ENCODE peak calls at places on chromosomes 13 and 19, in five cellular contexts. One of them, this sample, is unnamed.
A peak's percentile ranks its signal among the peaks of the same experiment; 100 is the strongest.

GRCh38 chr19:52138614-52139290 is 986 bp downstream of the ZNF616 start:
- DNase-seq in fibroblast of pulmonary artery: peak; percentile 12
- DNase-seq in Peyer's patch: no peak
- DNase-seq in effector memory CD4-positive, alpha-beta T cell: no peak
- DNase-seq in tibial artery: no peak
- DNase-seq in this sample: peak; percentile 7

GRCh38 chr13:39385621-39386231 is 217.3 kb downstream of the LHFPL6 start:
- DNase-seq in fibroblast of pulmonary artery: peak; percentile 57
- DNase-seq in effector memory CD4-positive, alpha-beta T cell: no peak
- DNase-seq in tibial artery: no peak
- DNase-seq in Peyer's patch: no peak
- DNase-seq in this sample: no peak

GRCh38 chr13:48142437-48142836 is 47.5 kb upstream of the MED4 start:
- DNase-seq in tibial artery: no peak
- DNase-seq in effector memory CD4-positive, alpha-beta T cell: no peak
- DNase-seq in fibroblast of pulmonary artery: no peak
- DNase-seq in Peyer's patch: no peak
- DNase-seq in this sample: no peak

GRCh38 chr19:40225440-40226305 is 816 bp downstream of the CCNP start:
- DNase-seq in fibroblast of pulmonary artery: no peak
- DNase-seq in tibial artery: no peak
- DNase-seq in effector memory CD4-positive, alpha-beta T cell: no peak
- DNase-seq in Peyer's patch: no peak
- DNase-seq in this sample: no peak

GRCh38 chr13:42392706-42393572 is 121.0 kb downstream of the AKAP11 start:
- DNase-seq in tibial artery: no peak
- DNase-seq in effector memory CD4-positive, alpha-beta T cell: no peak
- DNase-seq in Peyer's patch: peak; percentile 69
- DNase-seq in fibroblast of pulmonary artery: no peak
- DNase-seq in this sample: no peak

GRCh38 chr13:74820809-74821208 is 661.2 kb downstream of the TBC1D4 start:
- DNase-seq in Peyer's patch: no peak
- DNase-seq in effector memory CD4-positive, alpha-beta T cell: no peak
- DNase-seq in fibroblast of pulmonary artery: no peak
- DNase-seq in tibial artery: no peak
- DNase-seq in this sample: no peak

GRCh38 chr13:95156208-95156607 is 145.0 kb downstream of the ABCC4 start:
- DNase-seq in Peyer's patch: no peak
- DNase-seq in fibroblast of pulmonary artery: peak; percentile 65
- DNase-seq in effector memory CD4-positive, alpha-beta T cell: no peak
- DNase-seq in tibial artery: no peak
- DNase-seq in this sample: no peak

GRCh38 chr13:39415403-39415802 is 187.6 kb downstream of the LHFPL6 start:
- DNase-seq in fibroblast of pulmonary artery: peak; percentile 72
- DNase-seq in tibial artery: peak; percentile 68
- DNase-seq in Peyer's patch: no peak
- DNase-seq in effector memory CD4-positive, alpha-beta T cell: no peak
- DNase-seq in this sample: no peak

GRCh38 chr19:17305211-17305516 is 508 bp upstream of the MRPL34 start:
- DNase-seq in tibial artery: no peak
- DNase-seq in effector memory CD4-positive, alpha-beta T cell: no peak
- DNase-seq in fibroblast of pulmonary artery: no peak
- DNase-seq in Peyer's patch: no peak
- DNase-seq in this sample: peak; percentile 80

GRCh38 chr19:1093811-1094553 is 1.2 kb downstream of the POLR2E start:
- DNase-seq in effector memory CD4-positive, alpha-beta T cell: no peak
- DNase-seq in tibial artery: no peak
- DNase-seq in Peyer's patch: no peak
- DNase-seq in fibroblast of pulmonary artery: no peak
- DNase-seq in this sample: no peak

GRCh38 chr19:1094655-1094977 is 559 bp downstream of the POLR2E start:
- DNase-seq in Peyer's patch: no peak
- DNase-seq in fibroblast of pulmonary artery: no peak
- DNase-seq in effector memory CD4-positive, alpha-beta T cell: no peak
- DNase-seq in tibial artery: no peak
- DNase-seq in this sample: no peak

GRCh38 chr19:1091544-1092175 is 3.5 kb downstream of the POLR2E start:
- DNase-seq in tibial artery: no peak
- DNase-seq in Peyer's patch: no peak
- DNase-seq in fibroblast of pulmonary artery: no peak
- DNase-seq in effector memory CD4-positive, alpha-beta T cell: no peak
- DNase-seq in this sample: no peak

GRCh38 chr19:1094978-1095701 is at the start of gene POLR2E:
- DNase-seq in fibroblast of pulmonary artery: peak; percentile 99
- DNase-seq in Peyer's patch: peak; percentile 99
- DNase-seq in effector memory CD4-positive, alpha-beta T cell: peak; percentile 97
- DNase-seq in tibial artery: peak; percentile 99
- DNase-seq in this sample: peak; percentile 96

DNA sequence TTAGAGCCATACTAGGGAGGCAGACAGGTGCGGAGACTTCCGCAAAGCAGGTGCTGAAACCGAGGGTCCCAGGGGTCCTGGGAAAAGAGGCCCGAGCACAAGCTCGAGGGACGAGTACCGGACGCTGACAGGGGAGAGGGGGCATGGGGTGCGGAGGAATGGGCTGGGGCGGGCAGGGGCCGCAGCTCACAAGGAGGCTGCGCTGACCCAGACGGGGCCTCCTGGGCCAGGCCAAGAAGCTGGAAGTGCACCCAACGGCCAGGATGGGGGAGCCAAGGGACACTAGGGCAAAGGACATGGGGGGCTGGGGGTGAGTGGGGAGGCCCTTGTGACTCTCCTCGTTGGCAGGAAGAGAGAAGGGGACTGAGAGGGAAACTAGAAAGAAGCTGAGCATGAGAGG is 1.8 kb downstream of the POLR2E start:
- DNase-seq in fibroblast of pulmonary artery: no peak
- DNase-seq in tibial artery: no peak
- DNase-seq in Peyer's patch: no peak
- DNase-seq in effector memory CD4-positive, alpha-beta T cell: no peak
- DNase-seq in this sample: no peak
- H3K4me3 ChIP-seq in fibroblast of pulmonary artery: peak overlapping the region; percentile 90
- H3K4me3 ChIP-seq in tibial artery: no peak overlapping the region
- H3K4me3 ChIP-seq in Peyer's patch: no peak overlapping the region
- H3K4me3 ChIP-seq in effector memory CD4-positive, alpha-beta T cell: no peak overlapping the region
- H3K4me3 ChIP-seq in this sample: no peak overlapping the region

GRCh38 chr19:3589949-3590348 is 4.7 kb downstream of the GIPC3 start:
- DNase-seq in tibial artery: no peak
- DNase-seq in effector memory CD4-positive, alpha-beta T cell: no peak
- DNase-seq in fibroblast of pulmonary artery: no peak
- DNase-seq in Peyer's patch: no peak
- DNase-seq in this sample: no peak

GRCh38 chr19:3589439-3589838 is 4.2 kb downstream of the GIPC3 start:
- DNase-seq in Peyer's patch: no peak
- DNase-seq in fibroblast of pulmonary artery: no peak
- DNase-seq in tibial artery: no peak
- DNase-seq in effector memory CD4-positive, alpha-beta T cell: no peak
- DNase-seq in this sample: no peak

GRCh38 chr19:3586707-3587346 is 1.5 kb downstream of the GIPC3 start:
- DNase-seq in effector memory CD4-positive, alpha-beta T cell: no peak
- DNase-seq in Peyer's patch: no peak
- DNase-seq in fibroblast of pulmonary artery: no peak
- DNase-seq in tibial artery: peak; percentile 74
- DNase-seq in this sample: no peak

GRCh38 chr19:3586124-3586626 is 897 bp downstream of the GIPC3 start:
- DNase-seq in fibroblast of pulmonary artery: no peak
- DNase-seq in effector memory CD4-positive, alpha-beta T cell: no peak
- DNase-seq in Peyer's patch: peak; percentile 49
- DNase-seq in tibial artery: no peak
- DNase-seq in this sample: no peak

DNA sequence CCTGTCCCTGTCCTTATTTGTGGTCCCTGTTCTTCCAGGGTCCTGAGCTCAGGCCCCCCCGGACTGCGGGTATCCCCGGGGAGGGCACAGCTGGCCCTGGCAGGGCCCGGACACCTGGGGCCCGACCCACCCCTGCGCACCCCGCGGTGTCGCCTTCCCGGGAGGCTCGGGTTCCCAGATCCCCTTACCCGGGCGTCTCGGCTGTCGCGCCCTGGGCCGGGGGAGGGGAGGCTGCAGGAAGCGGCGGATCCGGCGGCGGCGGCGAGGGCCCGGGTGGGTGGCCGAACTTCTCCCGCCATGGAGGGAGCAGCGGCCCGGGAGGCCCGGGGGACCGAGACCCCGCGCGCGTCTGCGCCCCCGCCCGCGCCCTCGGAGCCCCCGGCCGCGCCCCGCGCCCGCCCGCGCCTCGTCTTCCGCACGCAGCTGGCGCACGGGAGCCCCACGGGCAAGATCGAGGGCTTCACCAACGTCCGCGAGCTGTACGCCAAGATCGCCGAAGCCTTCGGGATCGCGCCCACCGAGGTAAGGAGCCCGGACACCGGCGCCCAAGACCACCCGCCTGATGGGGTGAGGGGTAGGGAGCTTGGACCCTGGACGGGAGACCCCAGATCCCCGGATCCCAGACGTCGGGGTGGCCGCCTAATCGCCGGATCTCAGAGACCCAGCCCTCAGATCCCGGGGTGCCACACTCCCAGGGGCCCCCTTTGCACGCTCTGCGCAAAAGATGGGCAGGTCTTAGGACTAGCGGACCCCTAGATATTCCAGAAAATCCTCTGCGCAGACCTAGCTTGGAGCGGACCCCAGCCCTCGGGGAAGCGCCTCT is at the start of gene GIPC3:
- DNase-seq in tibial artery: no peak
- DNase-seq in fibroblast of pulmonary artery: no peak
- DNase-seq in Peyer's patch: no peak
- DNase-seq in effector memory CD4-positive, alpha-beta T cell: no peak
- DNase-seq in this sample: no peak
- H3K4me3 ChIP-seq in tibial artery: peak within 1 kb of the TSS; percentile 41
- H3K4me3 ChIP-seq in fibroblast of pulmonary artery: peak within 1 kb of the TSS; percentile 14
- H3K4me3 ChIP-seq in Peyer's patch: peak within 1 kb of the TSS; percentile 12
- H3K4me3 ChIP-seq in effector memory CD4-positive, alpha-beta T cell: peak within 1 kb of the TSS; percentile 46
- H3K4me3 ChIP-seq in this sample: peak within 1 kb of the TSS; percentile 31

DNA sequence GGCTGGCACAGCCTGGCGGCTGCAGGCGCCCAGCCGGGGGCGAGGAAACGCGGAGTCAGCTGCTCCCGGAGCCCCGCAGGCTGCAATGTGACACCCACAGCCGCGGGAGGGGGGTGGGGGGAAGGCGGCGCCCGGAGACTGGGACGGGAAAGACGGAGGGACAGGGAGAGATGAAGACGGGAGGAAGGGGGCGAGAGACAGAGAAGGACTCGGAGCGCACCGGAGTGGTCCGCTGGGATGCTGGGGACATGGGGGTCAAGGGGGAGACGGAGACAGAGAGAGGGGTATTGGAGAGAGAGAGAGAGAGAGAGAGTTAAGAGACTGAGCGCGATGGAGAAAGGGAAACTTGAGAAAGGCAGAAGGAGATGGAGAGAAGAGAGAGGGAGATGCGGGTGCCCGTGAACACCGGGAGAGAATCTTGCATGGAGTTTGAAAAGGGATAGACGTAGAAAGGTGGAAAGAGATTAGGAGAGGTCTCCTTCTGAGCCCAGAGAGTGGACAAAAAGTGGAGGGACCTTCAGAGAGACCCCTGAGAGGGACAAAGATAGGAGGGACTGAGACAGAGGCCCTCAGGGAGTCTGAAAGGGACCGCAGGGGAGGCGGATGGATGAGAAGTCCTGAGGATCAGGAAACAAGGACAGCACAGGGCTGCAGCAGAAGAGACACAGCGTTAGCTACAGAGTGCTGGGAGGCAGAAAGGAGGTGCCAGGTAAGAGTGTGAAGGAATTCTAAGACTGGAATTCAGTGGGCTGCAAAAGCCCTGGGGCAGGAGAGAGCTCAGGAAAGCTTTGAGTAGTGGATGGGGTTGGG is 1.0 kb downstream of the SCN1B start:
- DNase-seq in fibroblast of pulmonary artery: peak; percentile 21
- DNase-seq in effector memory CD4-positive, alpha-beta T cell: no peak
- DNase-seq in Peyer's patch: no peak
- DNase-seq in tibial artery: no peak
- DNase-seq in this sample: no peak
- H3K4me3 ChIP-seq in fibroblast of pulmonary artery: peak overlapping the region; percentile 60
- H3K4me3 ChIP-seq in effector memory CD4-positive, alpha-beta T cell: peak overlapping the region; percentile 42
- H3K4me3 ChIP-seq in Peyer's patch: peak overlapping the region; percentile 30
- H3K4me3 ChIP-seq in tibial artery: peak overlapping the region; percentile 70
- H3K4me3 ChIP-seq in this sample: peak overlapping the region; percentile 55

GRCh38 chr19:38304866-38305429 is 897 bp downstream of the C19orf33 start:
- DNase-seq in tibial artery: no peak
- DNase-seq in effector memory CD4-positive, alpha-beta T cell: no peak
- DNase-seq in fibroblast of pulmonary artery: no peak
- DNase-seq in Peyer's patch: peak; percentile 94
- DNase-seq in this sample: no peak
- H3K4me3 ChIP-seq in tibial artery: no peak overlapping the region
- H3K4me3 ChIP-seq in effector memory CD4-positive, alpha-beta T cell: no peak overlapping the region
- H3K4me3 ChIP-seq in fibroblast of pulmonary artery: no peak overlapping the region
- H3K4me3 ChIP-seq in Peyer's patch: peak overlapping the region; percentile 34
- H3K4me3 ChIP-seq in this sample: peak overlapping the region; percentile 46

GRCh38 chr19:3054972-3055740 is 7.1 kb downstream of the TLE5 start:
- DNase-seq in fibroblast of pulmonary artery: no peak
- DNase-seq in Peyer's patch: no peak
- DNase-seq in effector memory CD4-positive, alpha-beta T cell: no peak
- DNase-seq in tibial artery: no peak
- DNase-seq in this sample: no peak

GRCh38 chr19:3054265-3054971 is 7.9 kb downstream of the TLE5 start:
- DNase-seq in effector memory CD4-positive, alpha-beta T cell: no peak
- DNase-seq in Peyer's patch: no peak
- DNase-seq in tibial artery: no peak
- DNase-seq in fibroblast of pulmonary artery: no peak
- DNase-seq in this sample: no peak

GRCh38 chr19:3056454-3057016 is 5.8 kb downstream of the TLE5 start:
- DNase-seq in effector memory CD4-positive, alpha-beta T cell: no peak
- DNase-seq in Peyer's patch: no peak
- DNase-seq in tibial artery: no peak
- DNase-seq in fibroblast of pulmonary artery: no peak
- DNase-seq in this sample: no peak

GRCh38 chr19:3057275-3057714 is 5.0 kb downstream of the TLE5 start:
- DNase-seq in effector memory CD4-positive, alpha-beta T cell: no peak
- DNase-seq in Peyer's patch: no peak
- DNase-seq in fibroblast of pulmonary artery: peak; percentile 77
- DNase-seq in tibial artery: peak; percentile 95
- DNase-seq in this sample: peak; percentile 77

DNA sequence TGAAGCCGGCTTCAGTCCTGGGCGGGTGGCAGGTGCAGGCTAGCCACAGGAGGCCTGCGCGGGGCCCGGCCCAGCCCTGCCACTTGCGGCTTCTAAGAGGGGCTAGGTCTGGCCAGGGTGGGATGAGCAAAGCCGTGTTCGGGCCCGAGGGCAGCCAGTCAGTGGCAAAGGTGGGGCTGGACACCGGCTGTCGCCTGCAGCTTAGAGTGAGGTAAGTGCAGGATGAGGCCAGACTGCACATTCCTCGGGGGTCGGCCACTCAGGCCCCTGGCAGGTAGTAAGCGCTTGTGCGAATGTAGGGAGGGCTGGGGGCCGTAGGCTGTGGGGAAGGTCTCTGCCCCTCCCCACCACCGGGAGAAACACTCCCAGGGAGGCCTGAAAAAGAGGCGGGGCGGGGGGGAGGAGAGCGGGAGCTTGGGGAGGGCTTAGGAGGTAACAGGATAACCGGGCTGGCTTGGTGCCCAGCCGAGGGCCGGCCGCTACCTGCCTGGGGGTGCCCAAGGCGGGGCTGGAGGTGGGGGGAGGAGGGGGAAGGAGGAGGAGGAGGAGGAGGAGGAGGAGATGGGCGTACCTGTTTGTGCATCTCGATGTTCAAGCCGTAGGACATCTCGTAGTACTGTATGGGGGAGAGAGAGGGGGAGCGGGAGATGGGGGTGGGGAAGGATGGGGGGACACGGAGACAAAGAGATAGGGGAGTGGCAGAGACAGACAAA is 6.4 kb downstream of the TLE5 start:
- DNase-seq in tibial artery: no peak
- DNase-seq in Peyer's patch: no peak
- DNase-seq in fibroblast of pulmonary artery: no peak
- DNase-seq in effector memory CD4-positive, alpha-beta T cell: no peak
- DNase-seq in this sample: no peak
- H3K4me3 ChIP-seq in tibial artery: no peak overlapping the region
- H3K4me3 ChIP-seq in Peyer's patch: no peak overlapping the region
- H3K4me3 ChIP-seq in fibroblast of pulmonary artery: no peak overlapping the region
- H3K4me3 ChIP-seq in effector memory CD4-positive, alpha-beta T cell: no peak overlapping the region
- H3K4me3 ChIP-seq in this sample: no peak overlapping the region